ENCODE peak calls at places on chromosomes 12 and 14, in nine cellular contexts. N is SK-N-SH, Z is HCT116, D is K562, L is GM23338, C is A549, S is GM12878, K is HepG2, Y is HL-60. V is an unnamed sample.

GRCh38 chr12:88471641-88472040 is 108.6 kb downstream of the KITLG start:
- DNase-seq in N (no peak), Z (peak; percentile 45), D (no peak), L (peak; percentile 30), C (no peak), S (no peak), K (no peak), Y (no peak), V (no peak)

GRCh38 chr12:8698132-8698829 is 490 bp downstream of the RIMKLB start:
- DNase-seq in N (peak; percentile 86), Z (no peak), D (peak; percentile 56), L (peak; percentile 72), C (peak; percentile 43), S (no peak), K (no peak), Y (no peak), V (no peak)

GRCh38 chr14:58492044-58492443 is 64.5 kb downstream of the KIAA0586 start:
- DNase-seq in N (no peak), Z (no peak), D (no peak), L (no peak), C (no peak), S (no peak), K (no peak), Y (no peak), V (no peak)

GRCh38 chr12:19945559-19946485 is 422.5 kb upstream of the PDE3A start:
- DNase-seq in N (peak; percentile 76), Z (no peak), D (no peak), L (no peak), C (peak; percentile 12), S (no peak), K (no peak), Y (no peak), V (no peak)

GRCh38 chr14:73240816-73241480 is 3.6 kb downstream of the PAPLN start:
- DNase-seq in N (peak; percentile 34), Z (no peak), D (no peak), L (no peak), C (no peak), S (no peak), K (no peak), Y (no peak), V (no peak)

GRCh38 chr14:60724080-60724618 is at the start of gene SIX4:
- DNase-seq in N (peak; percentile 76), Z (peak; percentile 78), D (peak; percentile 82), L (peak; percentile 94), C (peak; percentile 81), S (no peak), K (peak; percentile 84), Y (no peak), V (peak; percentile 35)

GRCh38 chr12:88558341-88558867 is 21.9 kb downstream of the KITLG start:
- DNase-seq in N (no peak), Z (no peak), D (no peak), L (no peak), C (no peak), S (no peak), K (no peak), Y (no peak), V (no peak)

GRCh38 chr12:53200458-53201169 is 6.4 kb downstream of the ITGB7 start:
- DNase-seq in N (no peak), Z (no peak), D (no peak), L (no peak), C (no peak), S (peak; percentile 79), K (no peak), Y (no peak), V (no peak)

GRCh38 chr14:53855574-53855973 is 101.1 kb downstream of the BMP4 start:
- DNase-seq in N (no peak), Z (no peak), D (no peak), L (no peak), C (no peak), S (no peak), K (peak; percentile 19), Y (no peak), V (no peak)

GRCh38 chr14:36055681-36056225 is 120.8 kb downstream of the PTCSC3 start:
- DNase-seq in N (no peak), Z (no peak), D (no peak), L (no peak), C (no peak), S (no peak), K (no peak), Y (no peak), V (no peak)

GRCh38 chr14:56708704-56709103 is 101.6 kb downstream of the OTX2 start:
- DNase-seq in N (no peak), Z (no peak), D (no peak), L (no peak), C (no peak), S (no peak), K (no peak), Y (no peak), V (no peak)

GRCh38 chr12:76890407-76891143 is 11.8 kb upstream of the CSRP2 start:
- DNase-seq in N (no peak), Z (peak; percentile 12), D (no peak), L (no peak), C (no peak), S (no peak), K (no peak), Y (no peak), V (no peak)

GRCh38 chr14:88983755-88984154 is 159.3 kb downstream of the TTC8 start:
- DNase-seq in N (no peak), Z (no peak), D (no peak), L (no peak), C (peak; percentile 57), S (no peak), K (no peak), Y (no peak), V (no peak)

GRCh38 chr12:27619308-27619707 is 76.9 kb upstream of the REP15 start:
- DNase-seq in N (no peak), Z (peak; percentile 81), D (no peak), L (no peak), C (peak; percentile 53), S (no peak), K (peak; percentile 11), Y (no peak), V (peak; percentile 95)

GRCh38 chr14:75811136-75811839 is 150.2 kb downstream of the TTLL5 start:
- DNase-seq in N (no peak), Z (no peak), D (no peak), L (no peak), C (no peak), S (no peak), K (no peak), Y (no peak), V (no peak)

GRCh38 chr12:103912069-103912468 is 18.1 kb upstream of the HSP90B1 start:
- DNase-seq in N (no peak), Z (no peak), D (no peak), L (no peak), C (no peak), S (no peak), K (no peak), Y (no peak), V (no peak)

GRCh38 chr14:77122555-77123125 is 19.0 kb downstream of the ZDHHC22 start:
- DNase-seq in N (no peak), Z (no peak), D (no peak), L (no peak), C (no peak), S (no peak), K (no peak), Y (no peak), V (no peak)

GRCh38 chr14:77119852-77120251 is 21.7 kb downstream of the ZDHHC22 start:
- DNase-seq in N (no peak), Z (no peak), D (no peak), L (no peak), C (no peak), S (no peak), K (no peak), Y (no peak), V (no peak)

GRCh38 chr14:77123381-77124344 is 17.9 kb downstream of the ZDHHC22 start:
- DNase-seq in N (no peak), Z (peak; percentile 70), D (no peak), L (no peak), C (no peak), S (no peak), K (no peak), Y (no peak), V (no peak)

GRCh38 chr14:77124345-77125274 is 17.0 kb downstream of the ZDHHC22 start:
- DNase-seq in N (peak; percentile 92), Z (no peak), D (peak; percentile 69), L (peak; percentile 62), C (no peak), S (no peak), K (no peak), Y (no peak), V (no peak)

GRCh38 chr14:77120771-77121743 is 20.5 kb downstream of the ZDHHC22 start:
- DNase-seq in N (no peak), Z (no peak), D (no peak), L (no peak), C (no peak), S (peak; percentile 97), K (no peak), Y (no peak), V (no peak)
- TF ChIP-seq REST in N (no peak), Z (no peak), D (no peak), L (no peak), C (no peak), S (peak; percentile 34), K (no peak), Y (no peak), V (no peak)

GRCh38 chr14:104799657-104800599 is 973 bp upstream of the ZBTB42 start:
- DNase-seq in N (peak; percentile 97), Z (no peak), D (peak; percentile 88), L (peak; percentile 86), C (peak; percentile 54), S (no peak), K (peak; percentile 76), Y (no peak), V (no peak)
- TF ChIP-seq REST in N (no peak), Z (no peak), D (no peak), L (no peak), C (peak; percentile 79), S (no peak), K (peak; percentile 17), Y (no peak), V (no peak)

GRCh38 chr12:50057000-50057841 is at the start of gene ASIC1:
- DNase-seq in N (peak; percentile 95), Z (peak; percentile 24), D (peak; percentile 81), L (peak; percentile 79), C (peak; percentile 83), S (no peak), K (no peak), Y (peak; percentile 65), V (no peak)
- TF ChIP-seq REST in N (no peak), Z (no peak), D (no peak), L (no peak), C (no peak), S (no peak), K (no peak), Y (no peak), V (no peak)

GRCh38 chr12:11780521-11781101 is 131.1 kb downstream of the ETV6 start:
- DNase-seq in N (no peak), Z (no peak), D (no peak), L (no peak), C (no peak), S (peak; percentile 94), K (no peak), Y (no peak), V (no peak)
- TF ChIP-seq REST in N (no peak), Z (no peak), D (no peak), L (no peak), C (no peak), S (no peak), K (no peak), Y (no peak), V (no peak)

V was measured in Panc1.